ENCODE peak calls at places on chromosomes 4 and X, in four cellular contexts. G is uterus, X is Karpas-422, E is mucosa of descending colon. P is an unnamed sample.

GRCh38 chr4:42515156-42515884 is 118.0 kb downstream of the SHISA3 start:
- DNase-seq in G (no peak), X (no peak), E (no peak), P (no peak)

GRCh38 chrX:67408423-67409079 is 135.3 kb upstream of the AR start:
- DNase-seq in G (no peak), X (no peak), E (no peak), P (no peak)

GRCh38 chrX:102858826-102859627 is 78.0 kb upstream of the RAB40AL start:
- DNase-seq in G (no peak), X (no peak), E (peak), P (no peak)

GRCh38 chrX:39983715-39984114 is 114.0 kb downstream of the BCOR start:
- DNase-seq in G (no peak), X (no peak), E (no peak), P (no peak)

GRCh38 chrX:37320541-37321203 is 28.5 kb upstream of the PRRG1 start:
- DNase-seq in G (no peak), X (no peak), E (no peak), P (no peak)

GRCh38 chrX:96004386-96004785 is 680.3 kb upstream of the DIAPH2 start:
- DNase-seq in G (no peak), X (no peak), E (no peak), P (no peak)

GRCh38 chrX:103585421-103586313 is at the start of gene TCEAL4:
- DNase-seq in G (peak), X (peak), E (peak), P (no peak)

GRCh38 chr4:40309250-40309774 is 25.8 kb upstream of the CHRNA9 start:
- DNase-seq in G (peak), X (peak), E (peak), P (peak)

GRCh38 chr4:95764961-95765360 is 74.9 kb upstream of the PDHA2 start:
- DNase-seq in G (no peak), X (no peak), E (no peak), P (no peak)

GRCh38 chr4:111641813-111642579 is 503.3 kb upstream of the FAM241A start:
- DNase-seq in G (peak), X (peak), E (peak), P (peak)

DNA sequence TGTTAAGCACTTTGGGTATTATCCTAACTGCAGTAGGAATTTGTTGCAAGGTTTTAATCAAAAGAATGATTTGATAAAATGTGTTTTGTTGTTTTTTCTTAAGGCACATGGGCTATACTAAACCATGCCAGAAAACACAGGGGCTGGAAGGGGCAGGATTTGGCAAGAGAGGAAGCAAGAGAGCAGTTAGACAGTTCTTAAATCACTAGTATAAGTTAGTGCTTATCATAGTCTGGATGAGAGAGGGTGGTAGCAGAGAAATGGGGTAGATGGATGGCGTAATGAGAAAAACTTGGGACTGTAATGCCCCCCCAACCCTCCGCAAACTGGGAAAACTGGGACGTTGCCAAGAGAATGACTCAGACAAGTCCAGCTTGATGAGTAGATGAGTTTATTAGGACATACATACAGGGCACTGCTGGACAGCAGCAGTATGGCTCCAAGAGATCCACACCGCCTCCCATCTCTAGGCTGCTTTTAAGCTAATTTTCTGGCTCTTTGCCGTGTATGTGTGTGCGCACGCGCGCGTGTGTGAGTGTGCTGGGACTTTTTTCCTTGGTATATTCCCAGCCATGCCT is 151.5 kb downstream of the PDLIM5 start:
- DNase-seq in G (peak), X (no peak), E (no peak), P (no peak)
- H3K4me3 ChIP-seq in G (no peak), X (no peak), E (no peak), P (no peak)

GRCh38 chr4:81215936-81216335 is 914 bp upstream of the PRKG2 start:
- DNase-seq in G (no peak), X (no peak), E (no peak), P (no peak)
- H3K4me3 ChIP-seq in G (no peak), X (no peak), E (no peak), P (no peak)

GRCh38 chrX:101799387-101799786 is 132.4 kb downstream of the ZMAT1 start:
- DNase-seq in G (peak), X (peak), E (peak), P (peak)
- H3K4me3 ChIP-seq in G (no peak), X (peak), E (no peak), P (peak)

GRCh38 chrX:44876076-44876475 is 3.1 kb downstream of the KDM6A start:
- DNase-seq in G (no peak), X (no peak), E (no peak), P (no peak)
- H3K4me3 ChIP-seq in G (no peak), X (peak), E (no peak), P (peak)

DNA sequence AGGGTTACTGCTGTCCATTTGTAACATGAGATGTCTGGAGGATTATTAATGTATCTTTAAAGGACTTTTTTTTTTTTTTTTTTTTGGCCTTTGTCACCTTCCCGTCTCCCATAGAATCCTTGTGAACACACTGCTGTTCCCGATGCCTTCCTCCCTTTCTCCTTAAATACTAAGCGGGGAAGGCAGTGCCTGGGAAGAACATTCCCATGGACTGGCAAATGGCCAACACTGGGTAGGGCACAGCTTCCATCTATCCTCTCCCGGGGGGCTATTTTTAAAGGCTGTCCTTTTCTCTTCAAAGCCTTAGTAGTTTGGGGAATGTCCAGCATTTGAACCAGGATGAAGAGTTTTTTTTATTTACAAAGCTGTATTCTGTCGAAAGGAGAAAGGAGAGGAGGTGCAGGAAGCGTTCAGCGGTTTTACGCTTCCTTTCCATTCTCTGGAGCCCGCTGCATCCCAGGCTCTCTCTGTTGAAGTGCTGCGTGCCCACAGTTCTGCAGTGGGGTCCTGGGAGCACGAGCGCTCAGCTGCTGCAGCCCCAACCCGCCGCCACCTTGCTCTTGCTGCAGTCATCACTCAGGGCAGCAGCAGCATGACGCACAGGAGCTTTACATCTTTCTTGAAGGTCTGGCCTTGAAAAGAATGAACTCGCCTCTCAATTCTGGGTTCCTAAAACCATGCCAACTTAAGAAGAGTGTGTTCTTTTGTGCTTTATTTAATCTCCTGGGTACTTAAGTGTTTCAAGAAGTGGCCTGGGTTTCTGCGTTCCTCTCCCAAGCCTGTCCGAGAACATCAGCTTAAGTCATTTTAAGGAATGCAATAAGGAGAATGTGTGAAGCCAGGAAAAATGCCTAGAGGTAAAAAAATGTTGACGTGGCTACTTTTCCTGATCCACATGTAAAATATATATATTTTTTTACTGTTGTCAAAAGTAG is 427.2 kb downstream of the MAPK10 start:
- DNase-seq in G (no peak), X (no peak), E (no peak), P (no peak)
- H3K4me3 ChIP-seq in G (no peak), X (no peak), E (no peak), P (no peak)

DNA sequence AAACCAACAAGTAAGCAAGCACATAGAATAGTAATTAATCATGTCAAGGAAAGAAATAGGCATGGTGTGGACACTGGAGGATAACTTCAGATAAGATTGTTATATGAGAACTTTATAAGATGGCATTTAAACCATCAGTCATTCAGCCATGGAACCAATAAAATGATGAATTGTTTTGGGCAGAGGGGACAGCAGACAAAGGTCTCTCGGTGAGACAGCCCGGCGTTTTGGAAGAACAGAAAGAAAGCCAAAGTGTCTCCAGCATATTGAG is 809 bp upstream of the PPM1K start:
- DNase-seq in G (no peak), X (no peak), E (no peak), P (no peak)
- H3K4me3 ChIP-seq in G (peak), X (peak), E (no peak), P (peak)

GRCh38 chr4:70522626-70523025 is 4.3 kb downstream of the AMTN start:
- DNase-seq in G (no peak), X (no peak), E (no peak), P (peak)
- H3K4me3 ChIP-seq in G (no peak), X (no peak), E (no peak), P (peak)

DNA sequence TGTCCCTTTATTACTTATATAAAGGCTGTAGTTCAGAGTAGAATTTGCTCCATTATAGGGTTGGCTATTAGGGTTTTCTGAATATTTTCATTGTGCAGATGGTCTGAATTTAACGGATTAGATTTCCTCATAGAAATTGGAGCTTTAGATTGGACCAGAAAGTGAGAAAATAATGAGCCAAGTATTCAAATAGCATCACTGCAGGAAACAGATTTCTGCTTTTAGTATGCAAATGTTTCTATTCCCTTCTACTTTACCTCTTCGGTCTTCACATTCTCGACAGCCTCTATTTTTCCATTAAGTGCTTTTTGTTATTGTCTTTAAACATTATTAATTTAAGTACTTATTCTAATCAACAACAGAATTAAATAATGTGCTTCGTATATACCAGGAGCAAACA is 55.4 kb downstream of the TRIM2 start:
- DNase-seq in G (no peak), X (no peak), E (no peak), P (no peak)
- H3K4me3 ChIP-seq in G (no peak), X (no peak), E (no peak), P (no peak)

GRCh38 chr4:74367656-74368055 is 2.7 kb downstream of the EREG start:
- DNase-seq in G (no peak), X (no peak), E (peak), P (no peak)
- H3K4me3 ChIP-seq in G (no peak), X (no peak), E (no peak), P (no peak)

DNA sequence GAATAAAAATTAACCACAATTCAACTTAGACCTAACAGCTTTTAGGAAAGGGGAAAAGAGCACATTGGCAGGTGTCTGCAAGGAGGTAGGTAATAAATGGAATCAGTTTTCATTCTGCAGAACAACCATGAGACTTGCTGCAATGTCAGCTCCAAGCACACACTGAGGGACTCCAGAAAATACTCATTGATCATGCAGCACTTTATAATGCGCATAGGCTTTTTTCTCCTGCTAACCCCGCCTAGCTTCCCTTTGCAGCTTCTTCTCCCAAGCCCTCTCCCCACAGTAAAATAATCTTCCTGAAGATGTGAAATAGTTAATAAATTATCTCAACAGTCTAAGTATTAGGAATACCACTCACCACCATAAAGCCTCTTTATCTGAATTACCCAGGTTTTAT is 36.9 kb downstream of the ANKRD17 start:
- DNase-seq in G (no peak), X (no peak), E (no peak), P (no peak)
- H3K4me3 ChIP-seq in G (no peak), X (no peak), E (no peak), P (peak)